ENCODE peak calls at places on chromosomes 1 and 21, in five cellular contexts. Y is endothelial cell of umbilical vein, E is tibial nerve, B is prostate gland, F is esophagus squamous epithelium. R is an unnamed sample.
A peak's percentile ranks its signal among the peaks of the same experiment; 100 is the strongest.

GRCh38 chr1:199308349-199308846 is 669.6 kb downstream of the PTPRC start:
- DNase-seq in Y (no peak), E (no peak), B (no peak), F (no peak), R (no peak)

GRCh38 chr1:23217421-23218115 is at the start of gene HTR1D:
- DNase-seq in Y (no peak), E (no peak), B (no peak), F (no peak), R (no peak)

GRCh38 chr1:183443025-183443424 is 24.8 kb upstream of the NMNAT2 start:
- DNase-seq in Y (no peak), E (no peak), B (no peak), F (no peak), R (no peak)

GRCh38 chr1:3127738-3128137 is 58.7 kb downstream of the PRDM16 start:
- DNase-seq in Y (no peak), E (no peak), B (no peak), F (no peak), R (no peak)

GRCh38 chr1:26529655-26530539 is at the start of gene RPS6KA1:
- DNase-seq in Y (peak; percentile 44), E (no peak), B (peak; percentile 75), F (no peak), R (peak; percentile 82)

GRCh38 chr1:212605441-212605976 is 3.1 kb upstream of the ATF3 start:
- DNase-seq in Y (peak; percentile 19), E (no peak), B (peak; percentile 34), F (no peak), R (peak; percentile 46)

GRCh38 chr1:27527857-27528700 is 38.1 kb upstream of the WASF2 start:
- DNase-seq in Y (peak; percentile 22), E (no peak), B (peak; percentile 58), F (no peak), R (no peak)

GRCh38 chr21:14096577-14096976 is 114.2 kb downstream of the LIPI start:
- DNase-seq in Y (no peak), E (no peak), B (no peak), F (no peak), R (no peak)

GRCh38 chr1:234866007-234866866 is 256.3 kb upstream of the IRF2BP2 start:
- DNase-seq in Y (peak; percentile 37), E (peak; percentile 23), B (no peak), F (no peak), R (peak; percentile 95)

GRCh38 chr1:241470908-241471610 is 48.5 kb downstream of the FH start:
- DNase-seq in Y (no peak), E (no peak), B (no peak), F (no peak), R (no peak)

GRCh38 chr1:232678185-232678886 is 48.4 kb upstream of the SIPA1L2 start:
- DNase-seq in Y (peak; percentile 43), E (no peak), B (peak; percentile 31), F (no peak), R (no peak)

GRCh38 chr1:43235451-43236121 is 34.2 kb upstream of the TMEM125 start:
- DNase-seq in Y (no peak), E (no peak), B (peak; percentile 86), F (no peak), R (no peak)
- TF ChIP-seq POLR2A in Y (no peak), E (no peak), B (no peak), F (no peak), R (no peak)

GRCh38 chr1:93814059-93814794 is 64.8 kb downstream of the DNTTIP2 start:
- DNase-seq in Y (peak; percentile 89), E (peak; percentile 19), B (peak; percentile 71), F (no peak), R (peak; percentile 81)
- TF ChIP-seq POLR2A in Y (no peak), E (no peak), B (no peak), F (no peak), R (no peak)

DNA sequence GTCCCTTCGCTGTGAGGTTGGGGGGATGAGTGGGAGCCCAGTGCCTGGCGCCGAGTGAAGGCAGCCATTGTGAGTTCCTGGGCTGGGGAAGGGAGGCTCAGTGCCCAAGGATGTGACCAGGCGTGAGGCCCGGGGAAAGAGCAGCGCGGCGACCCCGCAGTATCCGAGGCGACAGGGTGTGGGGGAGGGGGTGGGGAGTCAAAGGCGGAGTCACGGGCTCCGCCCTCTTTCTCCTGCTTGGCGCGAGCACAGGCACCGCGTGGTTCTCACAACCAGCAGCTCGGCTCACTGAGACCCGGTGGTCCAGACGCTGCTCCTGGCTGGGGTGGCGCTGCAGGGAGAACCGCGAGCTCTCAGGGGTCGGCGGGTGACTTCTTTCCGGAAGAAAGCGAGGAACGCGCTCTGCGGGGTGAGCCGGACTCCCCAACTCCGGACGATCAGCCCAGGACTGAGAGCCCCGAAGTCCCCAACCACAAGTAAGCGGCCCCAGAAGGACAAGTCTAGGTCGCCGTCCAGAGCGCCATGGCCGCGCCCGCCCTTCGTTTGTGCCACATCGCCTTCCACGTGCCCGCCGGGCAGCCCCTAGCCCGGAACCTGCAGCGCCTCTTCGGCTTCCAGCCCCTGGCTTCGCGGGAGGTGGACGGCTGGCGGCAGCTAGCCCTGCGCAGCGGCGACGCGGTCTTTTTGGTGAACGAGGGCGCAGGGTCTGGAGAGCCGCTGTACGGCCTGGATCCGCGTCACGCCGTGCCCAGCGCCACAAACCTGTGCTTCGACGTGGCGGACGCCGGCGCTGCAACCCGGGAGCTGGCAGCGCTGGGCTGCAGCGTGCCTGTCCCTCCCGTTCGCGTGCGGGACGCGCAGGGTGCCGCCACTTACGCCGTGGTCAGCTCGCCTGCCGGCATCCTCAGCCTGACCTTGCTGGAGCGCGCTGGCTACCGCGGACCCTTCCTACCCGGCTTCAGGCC is at the start of gene HPDL:
- DNase-seq in Y (peak; percentile 53), E (no peak), B (peak; percentile 46), F (no peak), R (peak; percentile 83)
- TF ChIP-seq POLR2A in Y (peak; percentile 71), E (no peak), B (no peak), F (no peak), R (peak; percentile 40)

GRCh38 chr1:33182452-33182851 is 609 bp upstream of the TRIM62 start:
- DNase-seq in Y (no peak), E (no peak), B (peak; percentile 35), F (no peak), R (peak; percentile 33)

GRCh38 chr1:33180226-33181037 is 1.4 kb downstream of the TRIM62 start:
- DNase-seq in Y (peak; percentile 86), E (peak; percentile 90), B (peak; percentile 90), F (peak; percentile 53), R (peak; percentile 91)

GRCh38 chr1:33181906-33182305 is at the start of gene TRIM62:
- DNase-seq in Y (peak; percentile 81), E (peak; percentile 82), B (peak; percentile 86), F (peak; percentile 30), R (peak; percentile 90)

GRCh38 chr1:33182896-33183295 is 1.1 kb upstream of the TRIM62 start:
- DNase-seq in Y (no peak), E (no peak), B (no peak), F (no peak), R (no peak)

DNA sequence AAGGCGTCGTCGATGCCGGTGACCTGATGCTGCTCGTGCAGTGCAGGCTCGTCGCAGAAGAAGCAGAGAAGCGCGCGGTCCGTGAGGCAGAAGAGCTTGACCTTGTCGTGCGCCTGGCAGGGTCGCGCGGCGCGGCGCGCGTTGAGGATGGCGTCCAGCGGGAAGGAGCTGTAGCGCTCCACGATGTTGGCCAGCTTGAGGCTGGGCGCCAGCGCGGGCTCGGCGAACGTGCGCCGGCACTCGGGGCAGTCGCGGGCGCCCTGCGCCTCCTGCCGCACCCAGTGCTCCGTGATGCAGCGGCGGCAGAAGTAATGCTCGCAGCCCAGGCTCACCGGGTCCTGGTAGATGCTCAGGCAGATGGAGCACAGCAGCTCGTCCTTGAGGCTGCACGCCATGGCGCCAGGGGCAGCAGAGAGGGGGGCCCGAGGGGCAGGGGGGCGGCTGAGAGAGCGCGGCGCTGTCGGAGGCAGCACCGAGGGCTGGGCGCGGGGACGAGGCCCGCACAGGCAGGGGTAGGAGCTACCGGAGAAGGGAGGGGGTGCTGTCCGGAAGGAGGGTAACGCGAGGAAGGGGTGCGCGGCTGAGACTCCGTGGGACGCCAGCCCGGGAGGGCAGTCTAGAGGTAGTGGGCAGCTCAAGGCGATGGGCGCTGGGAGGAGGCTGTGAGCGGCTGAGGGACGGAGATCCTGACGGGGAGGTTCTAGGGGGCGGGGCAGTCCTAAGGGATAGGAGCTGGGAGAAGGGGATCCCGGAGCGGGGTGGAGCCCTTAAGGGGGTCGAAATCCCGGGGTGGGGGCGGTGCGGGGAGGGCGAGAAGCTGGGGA is 593 bp downstream of the TRIM62 start:
- DNase-seq in Y (no peak), E (no peak), B (peak; percentile 9), F (no peak), R (peak; percentile 57)
- TF ChIP-seq POLR2A in Y (no peak), E (no peak), B (peak; percentile 42), F (no peak), R (no peak)

GRCh38 chr1:150560986-150561829 is 12.0 kb downstream of the ADAMTSL4 start:
- DNase-seq in Y (peak; percentile 99), E (peak; percentile 91), B (peak; percentile 98), F (peak; percentile 64), R (peak; percentile 94)

GRCh38 chr1:150559627-150560010 is 10.4 kb downstream of the ADAMTSL4 start:
- DNase-seq in Y (no peak), E (no peak), B (no peak), F (no peak), R (no peak)

GRCh38 chr1:150558761-150559626 is 9.8 kb downstream of the ADAMTSL4 start:
- DNase-seq in Y (peak; percentile 81), E (peak; percentile 35), B (no peak), F (no peak), R (no peak)

GRCh38 chr1:150560576-150560975 is 11.4 kb downstream of the ADAMTSL4 start:
- DNase-seq in Y (no peak), E (no peak), B (no peak), F (no peak), R (no peak)

GRCh38 chr1:150560011-150560438 is 10.8 kb downstream of the ADAMTSL4 start:
- DNase-seq in Y (peak; percentile 68), E (peak; percentile 69), B (peak; percentile 70), F (no peak), R (peak; percentile 88)
- TF ChIP-seq POLR2A in Y (no peak), E (no peak), B (no peak), F (no peak), R (no peak)

GRCh38 chr21:32770514-32771133 is 931 bp downstream of the PAXBP1 start:
- DNase-seq in Y (peak; percentile 53), E (no peak), B (peak; percentile 14), F (no peak), R (no peak)

GRCh38 chr21:32776743-32777142 is 5.2 kb upstream of the PAXBP1 start:
- DNase-seq in Y (no peak), E (no peak), B (no peak), F (no peak), R (no peak)

GRCh38 chr21:32772281-32773047 is 909 bp upstream of the PAXBP1 start:
- DNase-seq in Y (peak; percentile 60), E (no peak), B (peak; percentile 19), F (no peak), R (peak; percentile 68)

GRCh38 chr21:32768530-32768929 is 3.0 kb downstream of the PAXBP1 start:
- DNase-seq in Y (no peak), E (no peak), B (no peak), F (no peak), R (no peak)

DNA sequence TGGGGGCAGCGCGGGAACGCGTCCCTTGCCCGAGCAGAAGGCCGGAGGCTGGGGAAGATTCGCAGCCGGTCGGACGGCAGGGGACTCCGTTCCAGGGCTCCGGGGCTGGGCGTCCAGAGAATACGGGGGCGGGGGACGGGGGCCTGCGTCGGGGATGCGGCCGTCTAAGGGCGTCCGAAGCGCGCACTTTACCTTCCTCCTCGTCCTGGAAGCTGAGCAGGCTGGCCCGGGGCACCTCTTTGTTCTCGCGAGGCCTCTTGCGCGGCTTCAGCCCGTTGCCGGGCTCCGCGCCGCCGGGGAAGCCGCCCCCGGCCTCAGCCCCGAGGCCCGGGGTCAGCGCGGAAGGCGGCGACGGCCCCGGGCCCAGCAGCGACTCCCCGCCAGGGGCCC is 426 bp downstream of the PAXBP1 start:
- DNase-seq in Y (no peak), E (peak; percentile 18), B (peak; percentile 30), F (no peak), R (no peak)
- TF ChIP-seq POLR2A in Y (no peak), E (no peak), B (no peak), F (no peak), R (no peak)